ENCODE peak calls at places on chromosomes 2 and 18, in nine cellular contexts. Q is A549, N is stromal cell of bone marrow, I is LoVo, T is MV-4-11, M is osteocyte, P is HL-60, E is kidney epithelial cell, J is ELF-1. G is an unnamed sample.

GRCh38 chr2:144950874-144951560 is 431.1 kb upstream of the ZEB2 start:
- DNase-seq in Q (peak; percentile 33), N (peak; percentile 92), I (peak; percentile 47), T (no peak), M (no peak), P (no peak), E (peak; percentile 50), J (no peak), G (no peak)

GRCh38 chr2:151771599-151772358 is 37.5 kb upstream of the NEB start:
- DNase-seq in Q (no peak), N (no peak), I (no peak), T (peak; percentile 91), M (no peak), P (no peak), E (no peak), J (no peak), G (peak; percentile 75)

GRCh38 chr2:42969231-42970150 is 177.1 kb upstream of the HAAO start:
- DNase-seq in Q (no peak), N (peak; percentile 95), I (no peak), T (no peak), M (no peak), P (no peak), E (no peak), J (no peak), G (no peak)

GRCh38 chr2:148932536-148932935 is 57.5 kb downstream of the KIF5C start:
- DNase-seq in Q (no peak), N (no peak), I (no peak), T (no peak), M (no peak), P (no peak), E (no peak), J (no peak), G (no peak)

GRCh38 chr2:96354492-96354891 is 18.9 kb downstream of the NCAPH start:
- DNase-seq in Q (no peak), N (no peak), I (no peak), T (no peak), M (no peak), P (no peak), E (no peak), J (no peak), G (no peak)

GRCh38 chr2:27007416-27008374 is 25.1 kb upstream of the TMEM214 start:
- DNase-seq in Q (no peak), N (no peak), I (no peak), T (no peak), M (no peak), P (no peak), E (no peak), J (no peak), G (no peak)

GRCh38 chr18:51668101-51668500 is 470.6 kb upstream of the MEX3C start:
- DNase-seq in Q (peak; percentile 11), N (peak; percentile 6), I (peak; percentile 44), T (peak; percentile 18), M (no peak), P (peak; percentile 21), E (no peak), J (peak; percentile 70), G (peak; percentile 22)

GRCh38 chr2:105801961-105802360 is 57.2 kb downstream of the NCK2 start:
- DNase-seq in Q (no peak), N (no peak), I (no peak), T (no peak), M (no peak), P (no peak), E (no peak), J (no peak), G (no peak)

GRCh38 chr18:23453657-23454011 is 547 bp downstream of the RIOK3 start:
- DNase-seq in Q (no peak), N (peak; percentile 31), I (peak; percentile 32), T (no peak), M (no peak), P (no peak), E (no peak), J (no peak), G (no peak)

GRCh38 chr18:907171-907879 is 2.7 kb downstream of the ADCYAP1 start:
- DNase-seq in Q (no peak), N (no peak), I (no peak), T (no peak), M (no peak), P (no peak), E (no peak), J (peak; percentile 39), G (no peak)

GRCh38 chr2:53575606-53576360 is 191.8 kb upstream of the CHAC2 start:
- DNase-seq in Q (no peak), N (peak; percentile 4), I (no peak), T (no peak), M (no peak), P (no peak), E (no peak), J (no peak), G (no peak)

GRCh38 chr2:198657520-198658121 is 800.1 kb downstream of the SATB2 start:
- DNase-seq in Q (no peak), N (no peak), I (peak; percentile 40), T (no peak), M (no peak), P (no peak), E (no peak), J (peak; percentile 4), G (no peak)

GRCh38 chr2:241811952-241812729 is 3.1 kb downstream of the NEU4 start:
- DNase-seq in Q (no peak), N (no peak), I (no peak), T (no peak), M (no peak), P (no peak), E (no peak), J (no peak), G (no peak)

GRCh38 chr18:62844850-62845643 is 129.7 kb downstream of the PHLPP1 start:
- DNase-seq in Q (no peak), N (no peak), I (no peak), T (no peak), M (no peak), P (no peak), E (no peak), J (no peak), G (peak; percentile 15)

GRCh38 chr2:226742346-226742745 is 57.3 kb downstream of the IRS1 start:
- DNase-seq in Q (no peak), N (peak; percentile 74), I (no peak), T (no peak), M (no peak), P (no peak), E (no peak), J (no peak), G (no peak)

GRCh38 chr18:53458944-53459580 is 765.4 kb downstream of the MBD2 start:
- DNase-seq in Q (no peak), N (no peak), I (no peak), T (no peak), M (no peak), P (no peak), E (no peak), J (peak; percentile 12), G (no peak)

GRCh38 chr18:62832282-62832681 is 116.9 kb downstream of the PHLPP1 start:
- DNase-seq in Q (no peak), N (no peak), I (no peak), T (peak; percentile 25), M (no peak), P (no peak), E (no peak), J (no peak), G (no peak)

GRCh38 chr2:127429844-127430425 is 11.7 kb downstream of the PROC start:
- DNase-seq in Q (no peak), N (no peak), I (no peak), T (no peak), M (peak; percentile 73), P (no peak), E (no peak), J (no peak), G (no peak)

GRCh38 chr2:39394427-39395002 is 42.6 kb downstream of the MAP4K3 start:
- DNase-seq in Q (no peak), N (no peak), I (no peak), T (no peak), M (no peak), P (no peak), E (no peak), J (no peak), G (no peak)

GRCh38 chr18:13725566-13726227 is 661 bp downstream of the FAM210A start:
- DNase-seq in Q (no peak), N (no peak), I (peak; percentile 23), T (no peak), M (no peak), P (no peak), E (no peak), J (no peak), G (no peak)

GRCh38 chr2:102057502-102058292 is 65.9 kb downstream of the IL1R2 start:
- DNase-seq in Q (no peak), N (no peak), I (no peak), T (no peak), M (peak; percentile 65), P (no peak), E (no peak), J (peak; percentile 69), G (no peak)

GRCh38 chr2:184793196-184793595 is 194.9 kb downstream of the ZNF804A start:
- DNase-seq in Q (no peak), N (no peak), I (no peak), T (no peak), M (no peak), P (no peak), E (no peak), J (no peak), G (no peak)

GRCh38 chr2:170703776-170704476 is 11.2 kb upstream of the SP5 start:
- DNase-seq in Q (no peak), N (no peak), I (no peak), T (peak; percentile 84), M (no peak), P (no peak), E (no peak), J (no peak), G (no peak)

GRCh38 chr18:28510210-28510609 is 333.3 kb upstream of the CDH2 start:
- DNase-seq in Q (no peak), N (no peak), I (no peak), T (no peak), M (no peak), P (no peak), E (no peak), J (no peak), G (no peak)

GRCh38 chr2:153394247-153394646 is 84.3 kb downstream of the RPRM start:
- DNase-seq in Q (no peak), N (no peak), I (no peak), T (no peak), M (no peak), P (no peak), E (no peak), J (no peak), G (no peak)

GRCh38 chr2:11379558-11379957 is 35.1 kb upstream of the ROCK2 start:
- DNase-seq in Q (no peak), N (no peak), I (no peak), T (no peak), M (no peak), P (no peak), E (no peak), J (no peak), G (no peak)

GRCh38 chr2:62112192-62112591 is 83.7 kb upstream of the B3GNT2 start:
- DNase-seq in Q (no peak), N (peak; percentile 34), I (no peak), T (no peak), M (no peak), P (no peak), E (no peak), J (peak; percentile 20), G (no peak)

GRCh38 chr18:6781179-6781714 is 51.7 kb downstream of the ARHGAP28 start:
- DNase-seq in Q (no peak), N (no peak), I (no peak), T (no peak), M (no peak), P (no peak), E (no peak), J (peak; percentile 95), G (no peak)

GRCh38 chr2:158753561-158754302 is 41.4 kb upstream of the DAPL1 start:
- DNase-seq in Q (peak; percentile 71), N (peak; percentile 48), I (peak; percentile 61), T (peak; percentile 38), M (no peak), P (peak; percentile 37), E (no peak), J (peak; percentile 80), G (no peak)

G was measured in GM06990.